ENCODE peak calls at places on chromosomes 16 and 17, in eight cellular contexts. X is left cardiac atrium; W is Caki2; K is C1 segment of cervical spinal cord; I is NCI-H2029 treated with DMSO at 0.1 percent for 48 hours; M is NCI-H1092; S is activated naive CD4-positive, alpha-beta T cell; J is T-helper 1 cell. V is an unnamed sample.

GRCh38 chr16:3012828-3013420 is at the start of gene CLDN9:
- DNase-seq in X (no peak), W (peak; percentile 62), K (no peak), I (no peak), M (peak; percentile 43), S (no peak), J (no peak), V (no peak)

GRCh38 chr17:6479626-6480324 is 35.5 kb downstream of the PIMREG start:
- DNase-seq in X (no peak), W (no peak), K (no peak), I (no peak), M (no peak), S (no peak), J (no peak), V (no peak)

GRCh38 chr17:36851230-36851629 is 86.0 kb upstream of the LHX1 start:
- DNase-seq in X (no peak), W (peak; percentile 79), K (no peak), I (no peak), M (no peak), S (no peak), J (no peak), V (no peak)

GRCh38 chr17:64765191-64765889 is 103.2 kb upstream of the SMURF2 start:
- DNase-seq in X (no peak), W (no peak), K (no peak), I (no peak), M (no peak), S (no peak), J (no peak), V (no peak)

GRCh38 chr17:16584273-16584995 is 15.4 kb upstream of the ZNF287 start:
- DNase-seq in X (peak; percentile 96), W (peak; percentile 71), K (peak; percentile 75), I (peak; percentile 41), M (peak; percentile 81), S (peak; percentile 90), J (peak; percentile 84), V (no peak)

GRCh38 chr16:78285437-78285917 is 186.0 kb downstream of the WWOX start:
- DNase-seq in X (no peak), W (no peak), K (no peak), I (no peak), M (no peak), S (no peak), J (no peak), V (no peak)

GRCh38 chr17:73513426-73513825 is 130.8 kb downstream of the SDK2 start:
- DNase-seq in X (no peak), W (no peak), K (no peak), I (no peak), M (no peak), S (no peak), J (no peak), V (no peak)

GRCh38 chr17:79812969-79813825 is 16.3 kb upstream of the CBX8 start:
- DNase-seq in X (peak; percentile 39), W (no peak), K (no peak), I (no peak), M (peak; percentile 54), S (no peak), J (no peak), V (no peak)

GRCh38 chr17:13002761-13003453 is 14.9 kb downstream of the ELAC2 start:
- DNase-seq in X (peak; percentile 88), W (peak; percentile 40), K (no peak), I (no peak), M (peak; percentile 20), S (peak; percentile 21), J (no peak), V (no peak)

GRCh38 chr17:45135978-45136791 is 698 bp downstream of the ACBD4 start:
- DNase-seq in X (peak; percentile 23), W (no peak), K (no peak), I (no peak), M (no peak), S (no peak), J (no peak), V (no peak)

GRCh38 chr17:79948406-79948917 is 87.2 kb downstream of the TBC1D16 start:
- DNase-seq in X (peak; percentile 1), W (no peak), K (no peak), I (no peak), M (no peak), S (no peak), J (no peak), V (no peak)

GRCh38 chr16:66271074-66272060 is 95.1 kb upstream of the CDH5 start:
- DNase-seq in X (no peak), W (no peak), K (no peak), I (no peak), M (no peak), S (no peak), J (no peak), V (no peak)

GRCh38 chr17:1485748-1486376 is 6.6 kb downstream of the MYO1C start:
- DNase-seq in X (peak; percentile 83), W (peak; percentile 50), K (no peak), I (no peak), M (no peak), S (peak; percentile 23), J (peak; percentile 54), V (no peak)

V was measured in cortex of kidney.